ENCODE peak calls at places on chromosomes 11 and 22, in eight cellular contexts. One of them, this sample, is unnamed.

GRCh38 chr11:88704505-88704904 is 361.3 kb downstream of the GRM5 start:
- DNase-seq in stimulated activated CD4-positive, alpha-beta T cell treated with anti-CD3 and anti-CD28 coated beads, Interleukin-12 subunit alpha, Interleukin-12 subunit beta, amount 100 ng/mL, for 48 hours: no peak
- DNase-seq in ACHN: peak
- DNase-seq in NCI-H2081: no peak
- DNase-seq in OCI-M1: peak
- DNase-seq in stimulated activated CD8-positive, alpha-beta memory T cell treated with anti-CD3 and anti-CD28 coated beads, Interleukin-2, amount 100 ng/mL, for 1 hour: no peak
- DNase-seq in hippocampal formation: no peak
- DNase-seq in Calu3: no peak
- DNase-seq in this sample: no peak

GRCh38 chr22:44920183-44920582 is 89.6 kb downstream of the PHF21B start:
- DNase-seq in ACHN: no peak
- DNase-seq in Calu3: no peak
- DNase-seq in OCI-M1: no peak
- DNase-seq in NCI-H2081: no peak
- DNase-seq in hippocampal formation: no peak
- DNase-seq in stimulated activated CD8-positive, alpha-beta memory T cell treated with anti-CD3 and anti-CD28 coated beads, Interleukin-2, amount 100 ng/mL, for 1 hour: no peak
- DNase-seq in stimulated activated CD4-positive, alpha-beta T cell treated with anti-CD3 and anti-CD28 coated beads, Interleukin-12 subunit alpha, Interleukin-12 subunit beta, amount 100 ng/mL, for 48 hours: no peak
- DNase-seq in this sample: no peak

GRCh38 chr11:75352417-75353206 is 1.2 kb upstream of the ARRB1 start:
- DNase-seq in OCI-M1: no peak
- DNase-seq in NCI-H2081: peak
- DNase-seq in hippocampal formation: peak
- DNase-seq in Calu3: peak
- DNase-seq in stimulated activated CD8-positive, alpha-beta memory T cell treated with anti-CD3 and anti-CD28 coated beads, Interleukin-2, amount 100 ng/mL, for 1 hour: no peak
- DNase-seq in ACHN: no peak
- DNase-seq in stimulated activated CD4-positive, alpha-beta T cell treated with anti-CD3 and anti-CD28 coated beads, Interleukin-12 subunit alpha, Interleukin-12 subunit beta, amount 100 ng/mL, for 48 hours: no peak
- DNase-seq in this sample: peak

GRCh38 chr11:130689222-130689908 is 226.9 kb downstream of the SNX19 start:
- DNase-seq in ACHN: no peak
- DNase-seq in stimulated activated CD4-positive, alpha-beta T cell treated with anti-CD3 and anti-CD28 coated beads, Interleukin-12 subunit alpha, Interleukin-12 subunit beta, amount 100 ng/mL, for 48 hours: no peak
- DNase-seq in stimulated activated CD8-positive, alpha-beta memory T cell treated with anti-CD3 and anti-CD28 coated beads, Interleukin-2, amount 100 ng/mL, for 1 hour: no peak
- DNase-seq in OCI-M1: no peak
- DNase-seq in Calu3: no peak
- DNase-seq in hippocampal formation: no peak
- DNase-seq in NCI-H2081: no peak
- DNase-seq in this sample: no peak

GRCh38 chr11:110425751-110426545 is 3.8 kb upstream of the FDX1 start:
- DNase-seq in ACHN: no peak
- DNase-seq in Calu3: no peak
- DNase-seq in hippocampal formation: no peak
- DNase-seq in stimulated activated CD8-positive, alpha-beta memory T cell treated with anti-CD3 and anti-CD28 coated beads, Interleukin-2, amount 100 ng/mL, for 1 hour: no peak
- DNase-seq in NCI-H2081: no peak
- DNase-seq in stimulated activated CD4-positive, alpha-beta T cell treated with anti-CD3 and anti-CD28 coated beads, Interleukin-12 subunit alpha, Interleukin-12 subunit beta, amount 100 ng/mL, for 48 hours: no peak
- DNase-seq in OCI-M1: no peak
- DNase-seq in this sample: no peak

GRCh38 chr11:107576497-107577086 is 11.1 kb upstream of the ALKBH8 start:
- DNase-seq in stimulated activated CD4-positive, alpha-beta T cell treated with anti-CD3 and anti-CD28 coated beads, Interleukin-12 subunit alpha, Interleukin-12 subunit beta, amount 100 ng/mL, for 48 hours: peak
- DNase-seq in stimulated activated CD8-positive, alpha-beta memory T cell treated with anti-CD3 and anti-CD28 coated beads, Interleukin-2, amount 100 ng/mL, for 1 hour: no peak
- DNase-seq in hippocampal formation: peak
- DNase-seq in Calu3: peak
- DNase-seq in OCI-M1: peak
- DNase-seq in NCI-H2081: peak
- DNase-seq in ACHN: peak
- DNase-seq in this sample: no peak

GRCh38 chr22:34414467-34415440 is 494.5 kb upstream of the LARGE1 start:
- DNase-seq in hippocampal formation: peak
- DNase-seq in Calu3: no peak
- DNase-seq in ACHN: peak
- DNase-seq in stimulated activated CD4-positive, alpha-beta T cell treated with anti-CD3 and anti-CD28 coated beads, Interleukin-12 subunit alpha, Interleukin-12 subunit beta, amount 100 ng/mL, for 48 hours: peak
- DNase-seq in OCI-M1: peak
- DNase-seq in stimulated activated CD8-positive, alpha-beta memory T cell treated with anti-CD3 and anti-CD28 coated beads, Interleukin-2, amount 100 ng/mL, for 1 hour: no peak
- DNase-seq in NCI-H2081: no peak
- DNase-seq in this sample: no peak

GRCh38 chr11:66011239-66011784 is 496 bp upstream of the CST6 start:
- DNase-seq in ACHN: peak
- DNase-seq in stimulated activated CD8-positive, alpha-beta memory T cell treated with anti-CD3 and anti-CD28 coated beads, Interleukin-2, amount 100 ng/mL, for 1 hour: no peak
- DNase-seq in OCI-M1: no peak
- DNase-seq in NCI-H2081: no peak
- DNase-seq in hippocampal formation: no peak
- DNase-seq in Calu3: peak
- DNase-seq in stimulated activated CD4-positive, alpha-beta T cell treated with anti-CD3 and anti-CD28 coated beads, Interleukin-12 subunit alpha, Interleukin-12 subunit beta, amount 100 ng/mL, for 48 hours: no peak
- DNase-seq in this sample: no peak

GRCh38 chr11:112511271-112511670 is 250.6 kb upstream of the PLET1 start:
- DNase-seq in stimulated activated CD8-positive, alpha-beta memory T cell treated with anti-CD3 and anti-CD28 coated beads, Interleukin-2, amount 100 ng/mL, for 1 hour: no peak
- DNase-seq in NCI-H2081: no peak
- DNase-seq in hippocampal formation: no peak
- DNase-seq in OCI-M1: no peak
- DNase-seq in Calu3: no peak
- DNase-seq in stimulated activated CD4-positive, alpha-beta T cell treated with anti-CD3 and anti-CD28 coated beads, Interleukin-12 subunit alpha, Interleukin-12 subunit beta, amount 100 ng/mL, for 48 hours: no peak
- DNase-seq in ACHN: no peak
- DNase-seq in this sample: no peak

GRCh38 chr22:21098099-21098671 is 52.4 kb downstream of the LRRC74B start:
- DNase-seq in Calu3: no peak
- DNase-seq in ACHN: peak
- DNase-seq in stimulated activated CD8-positive, alpha-beta memory T cell treated with anti-CD3 and anti-CD28 coated beads, Interleukin-2, amount 100 ng/mL, for 1 hour: no peak
- DNase-seq in OCI-M1: peak
- DNase-seq in stimulated activated CD4-positive, alpha-beta T cell treated with anti-CD3 and anti-CD28 coated beads, Interleukin-12 subunit alpha, Interleukin-12 subunit beta, amount 100 ng/mL, for 48 hours: no peak
- DNase-seq in NCI-H2081: no peak
- DNase-seq in hippocampal formation: no peak
- DNase-seq in this sample: no peak

GRCh38 chr22:43431821-43432554 is 20.2 kb downstream of the MPPED1 start:
- DNase-seq in NCI-H2081: no peak
- DNase-seq in stimulated activated CD4-positive, alpha-beta T cell treated with anti-CD3 and anti-CD28 coated beads, Interleukin-12 subunit alpha, Interleukin-12 subunit beta, amount 100 ng/mL, for 48 hours: no peak
- DNase-seq in stimulated activated CD8-positive, alpha-beta memory T cell treated with anti-CD3 and anti-CD28 coated beads, Interleukin-2, amount 100 ng/mL, for 1 hour: no peak
- DNase-seq in Calu3: no peak
- DNase-seq in OCI-M1: no peak
- DNase-seq in ACHN: no peak
- DNase-seq in hippocampal formation: no peak
- DNase-seq in this sample: no peak

GRCh38 chr22:27476729-27477128 is 324.8 kb downstream of the MN1 start:
- DNase-seq in hippocampal formation: no peak
- DNase-seq in OCI-M1: no peak
- DNase-seq in Calu3: peak
- DNase-seq in NCI-H2081: no peak
- DNase-seq in ACHN: peak
- DNase-seq in stimulated activated CD8-positive, alpha-beta memory T cell treated with anti-CD3 and anti-CD28 coated beads, Interleukin-2, amount 100 ng/mL, for 1 hour: no peak
- DNase-seq in stimulated activated CD4-positive, alpha-beta T cell treated with anti-CD3 and anti-CD28 coated beads, Interleukin-12 subunit alpha, Interleukin-12 subunit beta, amount 100 ng/mL, for 48 hours: no peak
- DNase-seq in this sample: no peak